ENCODE peak calls at places on chromosome 11, in seven cellular contexts. C, X, S, Z, Y, R and I are unnamed samples.

GRCh38 chr11:85182437-85183109 is 444.6 kb downstream of the DLG2 start:
- DNase-seq in C (peak), X (no peak), S (peak), Z (peak), Y (peak), R (peak), I (peak)

GRCh38 chr11:72239296-72239848 is 4.6 kb downstream of the PHOX2A start:
- DNase-seq in C (peak), X (peak), S (peak), Z (peak), Y (peak), R (peak), I (peak)

GRCh38 chr11:122100222-122101080 is 15.6 kb downstream of the BLID start:
- DNase-seq in C (peak), X (peak), S (peak), Z (peak), Y (peak), R (peak), I (peak)

GRCh38 chr11:11163669-11164377 is 189.2 kb downstream of the CSNK2A3 start:
- DNase-seq in C (no peak), X (no peak), S (no peak), Z (no peak), Y (no peak), R (no peak), I (no peak)

GRCh38 chr11:19890308-19890707 is 177.7 kb downstream of the NAV2 start:
- DNase-seq in C (peak), X (no peak), S (peak), Z (no peak), Y (peak), R (peak), I (no peak)

GRCh38 chr11:2813141-2813908 is 72.2 kb downstream of the CDKN1C start:
- DNase-seq in C (peak), X (no peak), S (peak), Z (no peak), Y (no peak), R (peak), I (no peak)

GRCh38 chr11:67652965-67653845 is 2.7 kb upstream of the ACY3 start:
- DNase-seq in C (no peak), X (no peak), S (no peak), Z (no peak), Y (no peak), R (no peak), I (peak)

GRCh38 chr11:9527481-9528140 is 45.9 kb upstream of the WEE1 start:
- DNase-seq in C (peak), X (peak), S (peak), Z (no peak), Y (peak), R (peak), I (no peak)

GRCh38 chr11:45737056-45737455 is 67.9 kb upstream of the SLC35C1 start:
- DNase-seq in C (no peak), X (no peak), S (no peak), Z (no peak), Y (peak), R (peak), I (no peak)

GRCh38 chr11:107947904-107948303 is 19.7 kb downstream of the RAB39A start:
- DNase-seq in C (no peak), X (no peak), S (no peak), Z (no peak), Y (no peak), R (no peak), I (no peak)

GRCh38 chr11:59857444-59858434 is 8.5 kb downstream of the TCN1 start:
- DNase-seq in C (no peak), X (no peak), S (no peak), Z (no peak), Y (peak), R (peak), I (peak)

GRCh38 chr11:44453871-44454270 is 111.6 kb upstream of the CD82 start:
- DNase-seq in C (no peak), X (no peak), S (no peak), Z (no peak), Y (no peak), R (no peak), I (no peak)

GRCh38 chr11:14444441-14445189 is 55.0 kb downstream of the COPB1 start:
- DNase-seq in C (no peak), X (no peak), S (no peak), Z (no peak), Y (no peak), R (no peak), I (no peak)
- H3K9ac ChIP-seq in C (no peak), X (no peak), S (no peak), Z (no peak), Y (no peak), R (no peak), I (no peak)

DNA sequence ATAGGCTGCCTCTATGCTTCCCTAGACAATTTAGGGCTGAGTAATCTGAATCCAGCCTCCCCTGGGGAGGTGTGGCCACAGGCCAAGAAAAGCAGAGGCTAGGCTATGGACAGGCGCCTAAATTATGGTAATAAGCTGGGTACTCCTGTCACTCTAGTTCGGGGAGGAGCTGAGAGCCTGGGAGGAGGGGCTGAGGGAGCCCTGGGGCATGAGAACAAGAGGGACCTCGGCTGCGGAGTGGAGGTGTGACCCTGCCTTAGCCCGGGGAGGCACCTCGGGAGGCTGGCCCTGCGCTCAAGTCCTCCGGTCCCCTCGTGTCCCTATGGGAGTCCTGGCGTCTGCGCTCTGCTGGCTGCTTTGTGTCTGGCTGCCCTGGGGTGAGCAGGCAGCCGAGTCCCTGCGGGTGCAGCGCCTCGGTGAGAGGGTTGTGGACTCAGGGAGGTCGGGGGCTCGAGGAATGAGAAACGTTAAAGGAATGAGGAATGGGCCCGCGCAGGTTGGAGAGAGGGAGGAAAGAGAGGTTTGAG is at the start of gene OTOG:
- DNase-seq in C (no peak), X (no peak), S (no peak), Z (peak), Y (no peak), R (no peak), I (peak)
- H3K9ac ChIP-seq in C (no peak), X (no peak), S (no peak), Z (no peak), Y (no peak), R (no peak), I (no peak)

GRCh38 chr11:7254731-7255291 is 3.1 kb downstream of the SYT9 start:
- DNase-seq in C (no peak), X (no peak), S (no peak), Z (no peak), Y (no peak), R (no peak), I (no peak)

GRCh38 chr11:7261578-7261977 is 9.9 kb downstream of the SYT9 start:
- DNase-seq in C (no peak), X (no peak), S (no peak), Z (no peak), Y (no peak), R (no peak), I (no peak)

GRCh38 chr11:7262672-7263071 is 11.0 kb downstream of the SYT9 start:
- DNase-seq in C (no peak), X (no peak), S (no peak), Z (no peak), Y (no peak), R (no peak), I (no peak)

GRCh38 chr11:7256943-7257342 is 5.2 kb downstream of the SYT9 start:
- DNase-seq in C (no peak), X (no peak), S (no peak), Z (no peak), Y (no peak), R (no peak), I (no peak)

DNA sequence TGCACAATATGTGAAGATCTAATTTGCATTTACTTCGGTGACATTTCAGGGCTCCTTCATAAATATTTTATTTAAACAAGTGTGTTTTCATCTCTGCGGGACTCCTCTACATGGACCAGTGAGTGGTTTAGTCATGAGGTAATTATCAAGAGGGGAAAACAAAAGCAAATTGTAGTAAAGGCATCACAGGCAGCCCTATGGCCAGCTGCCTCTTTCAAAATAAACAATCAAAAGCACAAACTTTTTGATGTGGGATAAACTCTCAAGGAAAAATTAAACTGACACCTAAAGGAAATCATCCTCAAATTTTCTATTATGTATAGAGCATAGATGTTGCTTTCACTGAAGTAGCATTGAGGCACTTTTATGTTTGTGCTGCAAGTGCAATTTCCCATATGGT is 6.0 kb downstream of the SYT9 start:
- DNase-seq in C (no peak), X (no peak), S (no peak), Z (no peak), Y (no peak), R (no peak), I (no peak)
- H3K9ac ChIP-seq in C (no peak), X (no peak), S (no peak), Z (no peak), Y (no peak), R (no peak), I (no peak)

GRCh38 chr11:18713646-18714442 is 12.1 kb downstream of the IGSF22 start:
- DNase-seq in C (no peak), X (no peak), S (no peak), Z (no peak), Y (no peak), R (no peak), I (no peak)

GRCh38 chr11:18714443-18714780 is 11.6 kb downstream of the IGSF22 start:
- DNase-seq in C (no peak), X (no peak), S (no peak), Z (no peak), Y (no peak), R (no peak), I (no peak)

GRCh38 chr11:18710545-18710944 is 12.0 kb downstream of the TMEM86A start:
- DNase-seq in C (no peak), X (no peak), S (no peak), Z (no peak), Y (no peak), R (no peak), I (no peak)

GRCh38 chr11:18720086-18720810 is 5.7 kb downstream of the IGSF22 start:
- DNase-seq in C (peak), X (no peak), S (no peak), Z (no peak), Y (peak), R (no peak), I (no peak)

GRCh38 chr11:18715476-18715875 is 10.5 kb downstream of the IGSF22 start:
- DNase-seq in C (no peak), X (no peak), S (no peak), Z (no peak), Y (no peak), R (no peak), I (no peak)
- H3K9ac ChIP-seq in C (no peak), X (no peak), S (no peak), Z (no peak), Y (no peak), R (no peak), I (no peak)

DNA sequence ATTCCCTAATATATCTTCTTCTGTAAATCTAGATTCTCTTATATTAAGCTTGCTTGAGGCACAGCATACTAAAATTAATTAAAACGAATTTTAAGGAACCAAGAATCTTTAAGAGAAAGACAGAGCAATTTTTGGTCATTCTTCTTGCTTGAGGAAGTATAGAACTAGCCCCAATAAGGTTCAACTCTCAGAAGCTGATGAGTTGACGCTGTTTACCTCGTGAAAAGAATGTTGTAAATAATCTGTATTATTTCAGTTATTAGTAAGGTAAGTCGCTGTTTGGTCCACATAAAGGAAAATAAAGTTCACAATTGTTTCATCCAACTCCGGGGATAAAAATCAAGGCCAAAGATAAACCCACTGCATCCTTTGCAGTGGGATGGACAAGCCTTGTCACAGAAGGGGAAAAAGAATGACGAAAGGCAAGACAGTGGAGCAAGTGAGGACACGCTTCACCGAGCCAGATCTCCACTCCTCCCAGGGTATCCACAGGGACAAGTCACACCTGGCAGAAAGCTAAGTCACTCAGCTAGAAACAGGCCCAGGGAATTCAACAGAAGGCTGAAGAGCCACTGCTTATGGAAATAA is 796 bp downstream of the POU2AF1 start:
- DNase-seq in C (no peak), X (no peak), S (no peak), Z (no peak), Y (no peak), R (no peak), I (no peak)
- H3K9ac ChIP-seq in C (no peak), X (no peak), S (no peak), Z (no peak), Y (no peak), R (no peak), I (no peak)

GRCh38 chr11:119873761-119874421 is 144.9 kb upstream of the NECTIN1 start:
- DNase-seq in C (no peak), X (no peak), S (no peak), Z (no peak), Y (no peak), R (no peak), I (no peak)
- H3K9ac ChIP-seq in C (no peak), X (no peak), S (no peak), Z (no peak), Y (no peak), R (no peak), I (no peak)